ENCODE peak calls at places on chromosomes 13 and 19, in five cellular contexts. One of them, this sample, is unnamed.

GRCh38 chr19:29212614-29213573 is at the start of gene UQCRFS1:
- DNase-seq in heart right ventricle: peak; percentile 96
- DNase-seq in endothelial cell: peak; percentile 97
- DNase-seq in left lung: peak; percentile 94
- DNase-seq in thoracic aorta: peak; percentile 58
- DNase-seq in this sample: peak; percentile 97

GRCh38 chr19:17335575-17335974 is 920 bp upstream of the ANO8 start:
- DNase-seq in thoracic aorta: no peak
- DNase-seq in heart right ventricle: no peak
- DNase-seq in left lung: no peak
- DNase-seq in endothelial cell: no peak
- DNase-seq in this sample: no peak

GRCh38 chr19:46745521-46746280 is at the start of gene FKRP:
- DNase-seq in endothelial cell: peak; percentile 38
- DNase-seq in left lung: no peak
- DNase-seq in heart right ventricle: peak; percentile 55
- DNase-seq in thoracic aorta: no peak
- DNase-seq in this sample: peak; percentile 32

GRCh38 chr19:17677002-17677401 is 11.2 kb downstream of the UNC13A start:
- DNase-seq in left lung: no peak
- DNase-seq in heart right ventricle: no peak
- DNase-seq in thoracic aorta: no peak
- DNase-seq in endothelial cell: no peak
- DNase-seq in this sample: no peak

GRCh38 chr13:113538689-113539058 is 45.9 kb upstream of the TFDP1 start:
- DNase-seq in heart right ventricle: no peak
- DNase-seq in left lung: peak; percentile 24
- DNase-seq in thoracic aorta: no peak
- DNase-seq in endothelial cell: no peak
- DNase-seq in this sample: no peak

GRCh38 chr19:29690842-29691241 is 24.2 kb downstream of the C19orf12 start:
- DNase-seq in heart right ventricle: no peak
- DNase-seq in endothelial cell: no peak
- DNase-seq in thoracic aorta: no peak
- DNase-seq in left lung: no peak
- DNase-seq in this sample: peak; percentile 43

GRCh38 chr19:46659151-46660007 is 1.6 kb downstream of the DACT3 start:
- DNase-seq in thoracic aorta: no peak
- DNase-seq in endothelial cell: peak; percentile 37
- DNase-seq in left lung: peak; percentile 44
- DNase-seq in heart right ventricle: peak; percentile 39
- DNase-seq in this sample: no peak

GRCh38 chr13:75566658-75567057 is 17.1 kb downstream of the UCHL3 start:
- DNase-seq in thoracic aorta: no peak
- DNase-seq in endothelial cell: no peak
- DNase-seq in heart right ventricle: no peak
- DNase-seq in left lung: no peak
- DNase-seq in this sample: no peak

GRCh38 chr19:18961767-18962423 is 20.9 kb upstream of the HOMER3 start:
- DNase-seq in endothelial cell: no peak
- DNase-seq in heart right ventricle: no peak
- DNase-seq in thoracic aorta: no peak
- DNase-seq in left lung: no peak
- DNase-seq in this sample: no peak

GRCh38 chr19:48806818-48807589 is 3.8 kb downstream of the BCAT2 start:
- DNase-seq in left lung: no peak
- DNase-seq in heart right ventricle: no peak
- DNase-seq in endothelial cell: peak; percentile 55
- DNase-seq in thoracic aorta: no peak
- DNase-seq in this sample: no peak

GRCh38 chr13:73220966-73221720 is 162.3 kb downstream of the KLF5 start:
- DNase-seq in thoracic aorta: no peak
- DNase-seq in heart right ventricle: no peak
- DNase-seq in left lung: no peak
- DNase-seq in endothelial cell: peak; percentile 4
- DNase-seq in this sample: peak; percentile 18

GRCh38 chr13:113857531-113858195 is 6.2 kb downstream of the GAS6 start:
- DNase-seq in heart right ventricle: no peak
- DNase-seq in thoracic aorta: no peak
- DNase-seq in left lung: no peak
- DNase-seq in endothelial cell: no peak
- DNase-seq in this sample: no peak

GRCh38 chr13:39364797-39365468 is 238.1 kb downstream of the LHFPL6 start:
- DNase-seq in endothelial cell: no peak
- DNase-seq in heart right ventricle: no peak
- DNase-seq in left lung: no peak
- DNase-seq in thoracic aorta: no peak
- DNase-seq in this sample: peak; percentile 2

GRCh38 chr13:111897178-111897845 is 169.6 kb upstream of the SOX1 start:
- DNase-seq in heart right ventricle: no peak
- DNase-seq in left lung: no peak
- DNase-seq in thoracic aorta: no peak
- DNase-seq in endothelial cell: no peak
- DNase-seq in this sample: no peak

GRCh38 chr19:53598361-53598760 is 33.4 kb upstream of the DPRX start:
- DNase-seq in endothelial cell: no peak
- DNase-seq in heart right ventricle: no peak
- DNase-seq in left lung: no peak
- DNase-seq in thoracic aorta: no peak
- DNase-seq in this sample: no peak

GRCh38 chr19:44113784-44114390 is 688 bp downstream of the ZNF225 start:
- DNase-seq in left lung: no peak
- DNase-seq in thoracic aorta: no peak
- DNase-seq in endothelial cell: peak; percentile 13
- DNase-seq in heart right ventricle: no peak
- DNase-seq in this sample: peak; percentile 3

GRCh38 chr19:42246143-42246868 is 3.9 kb upstream of the GSK3A start:
- DNase-seq in left lung: peak; percentile 67
- DNase-seq in endothelial cell: peak; percentile 62
- DNase-seq in thoracic aorta: peak; percentile 55
- DNase-seq in heart right ventricle: peak; percentile 72
- DNase-seq in this sample: peak; percentile 65

GRCh38 chr19:18778826-18779354 is 12.2 kb downstream of the COMP start:
- DNase-seq in heart right ventricle: no peak
- DNase-seq in thoracic aorta: no peak
- DNase-seq in left lung: no peak
- DNase-seq in endothelial cell: no peak
- DNase-seq in this sample: no peak

GRCh38 chr13:76129305-76130040 is 493.3 kb downstream of the LMO7 start:
- DNase-seq in thoracic aorta: no peak
- DNase-seq in left lung: no peak
- DNase-seq in endothelial cell: no peak
- DNase-seq in heart right ventricle: no peak
- DNase-seq in this sample: no peak

GRCh38 chr19:15251749-15252397 is 19.6 kb upstream of the EPHX3 start:
- DNase-seq in left lung: peak; percentile 70
- DNase-seq in thoracic aorta: peak; percentile 50
- DNase-seq in heart right ventricle: peak; percentile 83
- DNase-seq in endothelial cell: peak; percentile 63
- DNase-seq in this sample: peak; percentile 14

GRCh38 chr13:112895521-112896465 is 73.2 kb upstream of the MCF2L start:
- DNase-seq in thoracic aorta: no peak
- DNase-seq in heart right ventricle: no peak
- DNase-seq in left lung: peak; percentile 27
- DNase-seq in endothelial cell: no peak
- DNase-seq in this sample: no peak

GRCh38 chr19:50896591-50897190 is 14.5 kb downstream of the KLK4 start:
- DNase-seq in left lung: no peak
- DNase-seq in heart right ventricle: no peak
- DNase-seq in thoracic aorta: no peak
- DNase-seq in endothelial cell: no peak
- DNase-seq in this sample: peak; percentile 78

GRCh38 chr13:27969073-27969865 is at the start of gene CDX2:
- DNase-seq in endothelial cell: no peak
- DNase-seq in left lung: no peak
- DNase-seq in heart right ventricle: no peak
- DNase-seq in thoracic aorta: no peak
- DNase-seq in this sample: no peak

GRCh38 chr13:104586010-104586746 is 1520.0 kb upstream of the SLC10A2 start:
- DNase-seq in thoracic aorta: no peak
- DNase-seq in left lung: no peak
- DNase-seq in heart right ventricle: no peak
- DNase-seq in endothelial cell: no peak
- DNase-seq in this sample: peak; percentile 17

GRCh38 chr19:45075215-45076028 is 856 bp downstream of the ZNF296 start:
- DNase-seq in thoracic aorta: no peak
- DNase-seq in heart right ventricle: peak; percentile 68
- DNase-seq in endothelial cell: no peak
- DNase-seq in left lung: peak; percentile 95
- DNase-seq in this sample: peak; percentile 90

GRCh38 chr19:14383898-14384669 is 2.8 kb downstream of the ADGRE5 start:
- DNase-seq in endothelial cell: no peak
- DNase-seq in heart right ventricle: no peak
- DNase-seq in left lung: peak; percentile 76
- DNase-seq in thoracic aorta: no peak
- DNase-seq in this sample: peak; percentile 26

GRCh38 chr13:37313383-37313782 is 207.9 kb upstream of the CSNK1A1L start:
- DNase-seq in thoracic aorta: no peak
- DNase-seq in heart right ventricle: no peak
- DNase-seq in endothelial cell: no peak
- DNase-seq in left lung: no peak
- DNase-seq in this sample: peak; percentile 1

GRCh38 chr19:9848761-9849160 is 13.6 kb downstream of the PIN1 start:
- DNase-seq in heart right ventricle: no peak
- DNase-seq in endothelial cell: no peak
- DNase-seq in left lung: no peak
- DNase-seq in thoracic aorta: no peak
- DNase-seq in this sample: no peak

GRCh38 chr13:103351035-103351828 is 285.0 kb upstream of the SLC10A2 start:
- DNase-seq in endothelial cell: no peak
- DNase-seq in left lung: no peak
- DNase-seq in thoracic aorta: no peak
- DNase-seq in heart right ventricle: peak; percentile 23
- DNase-seq in this sample: no peak

GRCh38 chr13:97030705-97031452 is 36.6 kb upstream of the OXGR1 start:
- DNase-seq in endothelial cell: peak; percentile 15
- DNase-seq in left lung: no peak
- DNase-seq in thoracic aorta: no peak
- DNase-seq in heart right ventricle: no peak
- DNase-seq in this sample: no peak

GRCh38 chr19:54316746-54317107 is 3.8 kb upstream of the LILRA5 start:
- DNase-seq in heart right ventricle: peak; percentile 34
- DNase-seq in thoracic aorta: no peak
- DNase-seq in endothelial cell: no peak
- DNase-seq in left lung: peak; percentile 81
- DNase-seq in this sample: peak; percentile 23

GRCh38 chr19:18424890-18425514 is 5.8 kb downstream of the SSBP4 start:
- DNase-seq in endothelial cell: no peak
- DNase-seq in thoracic aorta: no peak
- DNase-seq in left lung: no peak
- DNase-seq in heart right ventricle: no peak
- DNase-seq in this sample: no peak

GRCh38 chr19:16293133-16294085 is 31.2 kb upstream of the KLF2 start:
- DNase-seq in heart right ventricle: peak; percentile 62
- DNase-seq in left lung: peak; percentile 53
- DNase-seq in endothelial cell: no peak
- DNase-seq in thoracic aorta: peak; percentile 63
- DNase-seq in this sample: peak; percentile 12

GRCh38 chr19:3359850-3360493 is 6.4 kb upstream of the NFIC start:
- DNase-seq in left lung: no peak
- DNase-seq in thoracic aorta: no peak
- DNase-seq in heart right ventricle: no peak
- DNase-seq in endothelial cell: no peak
- DNase-seq in this sample: no peak

GRCh38 chr13:29849731-29850212 is 645 bp downstream of the UBL3 start:
- DNase-seq in endothelial cell: peak; percentile 56
- DNase-seq in thoracic aorta: peak; percentile 31
- DNase-seq in heart right ventricle: peak; percentile 60
- DNase-seq in left lung: peak; percentile 80
- DNase-seq in this sample: peak; percentile 51

GRCh38 chr19:56942749-56943148 is 102.2 kb upstream of the PEG3 start:
- DNase-seq in left lung: peak; percentile 36
- DNase-seq in heart right ventricle: peak; percentile 36
- DNase-seq in endothelial cell: peak; percentile 26
- DNase-seq in thoracic aorta: no peak
- DNase-seq in this sample: no peak

GRCh38 chr13:32060319-32060924 is 28.8 kb downstream of the FRY start:
- DNase-seq in endothelial cell: no peak
- DNase-seq in thoracic aorta: no peak
- DNase-seq in heart right ventricle: no peak
- DNase-seq in left lung: no peak
- DNase-seq in this sample: no peak

GRCh38 chr19:40714519-40715299 is 2.0 kb downstream of the COQ8B start:
- DNase-seq in heart right ventricle: peak; percentile 94
- DNase-seq in left lung: peak; percentile 94
- DNase-seq in thoracic aorta: peak; percentile 80
- DNase-seq in endothelial cell: peak; percentile 90
- DNase-seq in this sample: peak; percentile 98
- TF ChIP-seq CTCF in heart right ventricle: no peak
- TF ChIP-seq CTCF in left lung: no peak
- TF ChIP-seq CTCF in thoracic aorta: no peak
- TF ChIP-seq CTCF in endothelial cell: no peak
- TF ChIP-seq CTCF in this sample: no peak

GRCh38 chr19:1057185-1057857 is 9.6 kb upstream of the ARHGAP45 start:
- DNase-seq in endothelial cell: no peak
- DNase-seq in left lung: no peak
- DNase-seq in heart right ventricle: no peak
- DNase-seq in thoracic aorta: no peak
- DNase-seq in this sample: peak; percentile 42
- TF ChIP-seq CTCF in endothelial cell: no peak
- TF ChIP-seq CTCF in left lung: no peak
- TF ChIP-seq CTCF in heart right ventricle: no peak
- TF ChIP-seq CTCF in thoracic aorta: no peak
- TF ChIP-seq CTCF in this sample: no peak

DNA sequence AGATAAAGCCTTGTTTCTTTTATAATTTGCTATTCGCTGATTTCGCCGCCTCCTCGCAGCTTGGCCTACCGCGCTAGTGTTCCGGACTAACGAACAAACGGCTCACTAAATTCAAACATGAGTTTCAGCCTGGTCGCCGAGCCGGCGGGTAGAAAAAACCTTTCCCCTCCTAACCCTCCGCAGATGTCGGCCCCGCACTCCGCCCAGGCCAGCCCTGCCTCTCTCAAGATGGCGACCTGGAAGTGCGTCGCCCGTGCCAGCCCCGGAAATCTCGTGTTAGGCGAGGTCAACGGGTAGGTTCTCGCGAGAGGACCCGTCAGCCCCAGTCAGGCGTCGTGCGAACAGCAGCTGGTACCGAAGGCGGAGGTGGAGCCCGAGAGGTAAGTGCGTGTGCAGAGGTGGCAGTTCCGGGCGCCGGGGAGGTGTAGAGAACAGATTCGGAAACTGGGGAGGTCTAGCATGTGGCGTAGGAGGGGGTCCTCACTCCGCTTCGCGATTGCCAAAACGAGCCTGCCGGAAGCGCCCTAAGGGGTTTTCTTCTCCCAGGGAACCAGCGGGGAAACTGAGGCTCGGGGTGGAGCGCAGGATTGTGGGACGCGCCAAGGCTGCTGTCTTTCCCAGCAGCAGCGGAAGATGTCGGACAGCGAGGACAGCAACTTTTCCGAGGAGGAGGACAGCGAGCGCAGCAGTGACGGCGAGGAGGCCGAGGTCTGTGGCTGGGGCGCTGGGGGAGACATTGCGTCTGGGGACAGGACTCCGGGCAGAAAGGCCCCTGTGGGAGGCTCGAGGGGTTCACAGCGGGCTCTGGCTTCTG is at the start of gene SUPT5H:
- DNase-seq in thoracic aorta: peak; percentile 79
- DNase-seq in heart right ventricle: peak; percentile 96
- DNase-seq in left lung: peak; percentile 98
- DNase-seq in endothelial cell: peak; percentile 94
- DNase-seq in this sample: peak; percentile 98
- TF ChIP-seq CTCF in thoracic aorta: no peak
- TF ChIP-seq CTCF in heart right ventricle: no peak
- TF ChIP-seq CTCF in left lung: no peak
- TF ChIP-seq CTCF in endothelial cell: no peak
- TF ChIP-seq CTCF in this sample: no peak

GRCh38 chr13:67091603-67092002 is 138.5 kb downstream of the PCDH9 start:
- DNase-seq in heart right ventricle: no peak
- DNase-seq in left lung: no peak
- DNase-seq in thoracic aorta: no peak
- DNase-seq in endothelial cell: no peak
- DNase-seq in this sample: no peak
- TF ChIP-seq CTCF in heart right ventricle: no peak
- TF ChIP-seq CTCF in left lung: no peak
- TF ChIP-seq CTCF in thoracic aorta: no peak
- TF ChIP-seq CTCF in endothelial cell: no peak
- TF ChIP-seq CTCF in this sample: no peak